ENCODE peak calls at places on chromosomes 12 and 14, in nine cellular contexts. I is activated T-helper 1 cell treated with anti-CD3 and anti-CD28 coated beads, Interleukin-2, amount 50 U/mL, for 16 hours; G is tibial artery; O is NCI-H524 treated with DMSO at 0.1 percent for 48 hours; W is pons; C is NCI-H1436; Z is HuH-7.5; M is NCI-H1694 treated with DMSO at 0.1 percent for 48 hours; P is naive thymus-derived CD8-positive, alpha-beta T cell. U is an unnamed sample.

GRCh38 chr12:88743946-88744685 is 163.8 kb upstream of the KITLG start:
- DNase-seq in I (no peak), G (no peak), O (no peak), W (no peak), C (no peak), Z (no peak), M (no peak), P (no peak), U (no peak)

GRCh38 chr14:102684276-102684663 is 91.8 kb downstream of the RCOR1 start:
- DNase-seq in I (no peak), G (no peak), O (no peak), W (no peak), C (no peak), Z (peak), M (no peak), P (no peak), U (no peak)

GRCh38 chr12:92277795-92278194 is 132.1 kb upstream of the BTG1 start:
- DNase-seq in I (no peak), G (no peak), O (no peak), W (no peak), C (no peak), Z (no peak), M (no peak), P (no peak), U (no peak)

GRCh38 chr12:45350861-45351260 is 135.0 kb downstream of the ANO6 start:
- DNase-seq in I (no peak), G (peak), O (no peak), W (no peak), C (no peak), Z (no peak), M (no peak), P (no peak), U (peak)

GRCh38 chr12:67451206-67451605 is 182.0 kb downstream of the CAND1 start:
- DNase-seq in I (no peak), G (no peak), O (no peak), W (no peak), C (no peak), Z (no peak), M (no peak), P (no peak), U (no peak)

GRCh38 chr12:104677441-104678089 is 220.8 kb downstream of the CHST11 start:
- DNase-seq in I (no peak), G (no peak), O (no peak), W (no peak), C (no peak), Z (no peak), M (no peak), P (no peak), U (no peak)

GRCh38 chr12:52740591-52740990 is 36.6 kb downstream of the KRT76 start:
- DNase-seq in I (no peak), G (no peak), O (peak), W (no peak), C (peak), Z (no peak), M (peak), P (no peak), U (no peak)

GRCh38 chr14:24392327-24393098 is 6.3 kb upstream of the NYNRIN start:
- DNase-seq in I (no peak), G (no peak), O (no peak), W (no peak), C (peak), Z (no peak), M (peak), P (no peak), U (no peak)

GRCh38 chr12:66152732-66153131 is 17.1 kb downstream of the TMBIM4 start:
- DNase-seq in I (no peak), G (no peak), O (no peak), W (no peak), C (no peak), Z (no peak), M (no peak), P (no peak), U (peak)

GRCh38 chr12:96902076-96902475 is 5.0 kb upstream of the NEDD1 start:
- DNase-seq in I (no peak), G (no peak), O (no peak), W (no peak), C (no peak), Z (no peak), M (no peak), P (no peak), U (peak)

GRCh38 chr12:22610148-22610547 is 14.8 kb upstream of the ETNK1 start:
- DNase-seq in I (no peak), G (no peak), O (peak), W (no peak), C (no peak), Z (no peak), M (no peak), P (no peak), U (no peak)

GRCh38 chr12:116378002-116378401 is 100.5 kb upstream of the MED13L start:
- DNase-seq in I (no peak), G (no peak), O (no peak), W (no peak), C (no peak), Z (no peak), M (no peak), P (no peak), U (no peak)

GRCh38 chr14:38786921-38787320 is 316.1 kb downstream of the SEC23A start:
- DNase-seq in I (no peak), G (no peak), O (no peak), W (no peak), C (no peak), Z (no peak), M (no peak), P (no peak), U (no peak)

GRCh38 chr12:52763991-52764390 is 13.2 kb downstream of the KRT76 start:
- DNase-seq in I (no peak), G (no peak), O (no peak), W (no peak), C (no peak), Z (no peak), M (no peak), P (no peak), U (no peak)

GRCh38 chr12:53179694-53180269 is 740 bp upstream of the ZNF740 start:
- DNase-seq in I (no peak), G (no peak), O (no peak), W (peak), C (no peak), Z (no peak), M (no peak), P (no peak), U (no peak)

GRCh38 chr12:7090222-7090998 is 1.8 kb downstream of the C1R start:
- DNase-seq in I (no peak), G (no peak), O (no peak), W (no peak), C (no peak), Z (no peak), M (no peak), P (no peak), U (peak)

GRCh38 chr14:92254786-92255185 is 68.2 kb upstream of the SLC24A4 start:
- DNase-seq in I (no peak), G (peak), O (no peak), W (peak), C (no peak), Z (no peak), M (no peak), P (no peak), U (no peak)

GRCh38 chr12:131711551-131712205 is 788 bp downstream of the SFSWAP start:
- DNase-seq in I (no peak), G (no peak), O (no peak), W (no peak), C (no peak), Z (no peak), M (no peak), P (no peak), U (no peak)